ENCODE peak calls at places on chromosome 18, in ten cellular contexts. One of them, this sample, is unnamed.

GRCh38 chr18:29328932-29329331 is 1152.0 kb upstream of the CDH2 start:
- DNase-seq in fibroblast of the aortic adventitia: no peak
- DNase-seq in HS-5: no peak
- DNase-seq in astrocyte: no peak
- DNase-seq in uterus: no peak
- DNase-seq in C1 segment of cervical spinal cord: no peak
- DNase-seq in spleen: no peak
- DNase-seq in CD4-positive, CD25-positive, alpha-beta regulatory T cell: no peak
- DNase-seq in stimulated activated CD4-positive, alpha-beta T cell treated with anti-CD3 and anti-CD28 coated beads, Interleukin-2, amount 100 ng/mL, for 48 hours: no peak
- DNase-seq in nucleus accumbens: no peak
- DNase-seq in this sample: no peak

GRCh38 chr18:49944681-49945080 is 131.3 kb upstream of the ACAA2 start:
- DNase-seq in fibroblast of the aortic adventitia: peak
- DNase-seq in HS-5: no peak
- DNase-seq in astrocyte: peak
- DNase-seq in uterus: no peak
- DNase-seq in C1 segment of cervical spinal cord: no peak
- DNase-seq in spleen: no peak
- DNase-seq in CD4-positive, CD25-positive, alpha-beta regulatory T cell: no peak
- DNase-seq in stimulated activated CD4-positive, alpha-beta T cell treated with anti-CD3 and anti-CD28 coated beads, Interleukin-2, amount 100 ng/mL, for 48 hours: no peak
- DNase-seq in nucleus accumbens: no peak
- DNase-seq in this sample: no peak

GRCh38 chr18:11809895-11810294 is 41.3 kb upstream of the CHMP1B start:
- DNase-seq in fibroblast of the aortic adventitia: no peak
- DNase-seq in HS-5: no peak
- DNase-seq in astrocyte: no peak
- DNase-seq in uterus: no peak
- DNase-seq in C1 segment of cervical spinal cord: no peak
- DNase-seq in spleen: no peak
- DNase-seq in CD4-positive, CD25-positive, alpha-beta regulatory T cell: no peak
- DNase-seq in stimulated activated CD4-positive, alpha-beta T cell treated with anti-CD3 and anti-CD28 coated beads, Interleukin-2, amount 100 ng/mL, for 48 hours: no peak
- DNase-seq in nucleus accumbens: no peak
- DNase-seq in this sample: no peak

GRCh38 chr18:11323359-11323819 is 174.0 kb upstream of the PIEZO2 start:
- DNase-seq in fibroblast of the aortic adventitia: peak
- DNase-seq in HS-5: no peak
- DNase-seq in astrocyte: peak
- DNase-seq in uterus: no peak
- DNase-seq in C1 segment of cervical spinal cord: no peak
- DNase-seq in spleen: no peak
- DNase-seq in CD4-positive, CD25-positive, alpha-beta regulatory T cell: no peak
- DNase-seq in stimulated activated CD4-positive, alpha-beta T cell treated with anti-CD3 and anti-CD28 coated beads, Interleukin-2, amount 100 ng/mL, for 48 hours: no peak
- DNase-seq in nucleus accumbens: no peak
- DNase-seq in this sample: no peak

GRCh38 chr18:48952287-48953095 is 1.7 kb upstream of the SMAD7 start:
- DNase-seq in fibroblast of the aortic adventitia: peak
- DNase-seq in HS-5: no peak
- DNase-seq in astrocyte: peak
- DNase-seq in uterus: peak
- DNase-seq in C1 segment of cervical spinal cord: peak
- DNase-seq in spleen: peak
- DNase-seq in CD4-positive, CD25-positive, alpha-beta regulatory T cell: peak
- DNase-seq in stimulated activated CD4-positive, alpha-beta T cell treated with anti-CD3 and anti-CD28 coated beads, Interleukin-2, amount 100 ng/mL, for 48 hours: peak
- DNase-seq in nucleus accumbens: peak
- DNase-seq in this sample: peak

GRCh38 chr18:13562494-13563029 is 163.8 kb downstream of the FAM210A start:
- DNase-seq in fibroblast of the aortic adventitia: no peak
- DNase-seq in HS-5: no peak
- DNase-seq in astrocyte: no peak
- DNase-seq in uterus: no peak
- DNase-seq in C1 segment of cervical spinal cord: no peak
- DNase-seq in spleen: no peak
- DNase-seq in CD4-positive, CD25-positive, alpha-beta regulatory T cell: peak
- DNase-seq in stimulated activated CD4-positive, alpha-beta T cell treated with anti-CD3 and anti-CD28 coated beads, Interleukin-2, amount 100 ng/mL, for 48 hours: peak
- DNase-seq in nucleus accumbens: no peak
- DNase-seq in this sample: peak

GRCh38 chr18:3683483-3683882 is 233.5 kb downstream of the TGIF1 start:
- DNase-seq in fibroblast of the aortic adventitia: no peak
- DNase-seq in HS-5: no peak
- DNase-seq in astrocyte: no peak
- DNase-seq in uterus: no peak
- DNase-seq in C1 segment of cervical spinal cord: no peak
- DNase-seq in spleen: no peak
- DNase-seq in CD4-positive, CD25-positive, alpha-beta regulatory T cell: no peak
- DNase-seq in stimulated activated CD4-positive, alpha-beta T cell treated with anti-CD3 and anti-CD28 coated beads, Interleukin-2, amount 100 ng/mL, for 48 hours: no peak
- DNase-seq in nucleus accumbens: no peak
- DNase-seq in this sample: no peak

GRCh38 chr18:59954746-59955145 is 55.0 kb downstream of the PMAIP1 start:
- DNase-seq in fibroblast of the aortic adventitia: peak
- DNase-seq in HS-5: peak
- DNase-seq in astrocyte: peak
- DNase-seq in uterus: no peak
- DNase-seq in C1 segment of cervical spinal cord: no peak
- DNase-seq in spleen: no peak
- DNase-seq in CD4-positive, CD25-positive, alpha-beta regulatory T cell: peak
- DNase-seq in stimulated activated CD4-positive, alpha-beta T cell treated with anti-CD3 and anti-CD28 coated beads, Interleukin-2, amount 100 ng/mL, for 48 hours: no peak
- DNase-seq in nucleus accumbens: no peak
- DNase-seq in this sample: no peak

GRCh38 chr18:42182728-42183700 is 228.0 kb downstream of the PIK3C3 start:
- DNase-seq in fibroblast of the aortic adventitia: peak
- DNase-seq in HS-5: no peak
- DNase-seq in astrocyte: peak
- DNase-seq in uterus: no peak
- DNase-seq in C1 segment of cervical spinal cord: no peak
- DNase-seq in spleen: no peak
- DNase-seq in CD4-positive, CD25-positive, alpha-beta regulatory T cell: no peak
- DNase-seq in stimulated activated CD4-positive, alpha-beta T cell treated with anti-CD3 and anti-CD28 coated beads, Interleukin-2, amount 100 ng/mL, for 48 hours: no peak
- DNase-seq in nucleus accumbens: no peak
- DNase-seq in this sample: no peak

GRCh38 chr18:4058179-4058578 is 396.9 kb downstream of the DLGAP1 start:
- DNase-seq in fibroblast of the aortic adventitia: no peak
- DNase-seq in HS-5: no peak
- DNase-seq in astrocyte: no peak
- DNase-seq in uterus: no peak
- DNase-seq in C1 segment of cervical spinal cord: no peak
- DNase-seq in spleen: no peak
- DNase-seq in CD4-positive, CD25-positive, alpha-beta regulatory T cell: no peak
- DNase-seq in stimulated activated CD4-positive, alpha-beta T cell treated with anti-CD3 and anti-CD28 coated beads, Interleukin-2, amount 100 ng/mL, for 48 hours: no peak
- DNase-seq in nucleus accumbens: no peak
- DNase-seq in this sample: no peak

This sample was measured in lower leg skin.